ENCODE peak calls at places on chromosomes 5 and 9, in four cellular contexts. One of them, this sample, is unnamed.

GRCh38 chr5:148963679-148964078 is 99.2 kb downstream of the SH3TC2 start:
- DNase-seq in HCT116: no peak
- DNase-seq in GM23248: no peak
- DNase-seq in NCI-H1694 treated with DMSO at 0.1 percent for 48 hours: no peak
- DNase-seq in this sample: no peak

GRCh38 chr9:8802242-8802641 is 1002.7 kb upstream of the DMAC1 start:
- DNase-seq in HCT116: no peak
- DNase-seq in GM23248: no peak
- DNase-seq in NCI-H1694 treated with DMSO at 0.1 percent for 48 hours: no peak
- DNase-seq in this sample: no peak

GRCh38 chr9:92183449-92183848 is 68.2 kb upstream of the SPTLC1 start:
- DNase-seq in HCT116: no peak
- DNase-seq in GM23248: no peak
- DNase-seq in NCI-H1694 treated with DMSO at 0.1 percent for 48 hours: no peak
- DNase-seq in this sample: no peak

GRCh38 chr5:65808261-65808741 is 86.3 kb downstream of the NLN start:
- DNase-seq in HCT116: no peak
- DNase-seq in GM23248: peak
- DNase-seq in NCI-H1694 treated with DMSO at 0.1 percent for 48 hours: peak
- DNase-seq in this sample: no peak

GRCh38 chr5:73447234-73448071 is 1.1 kb downstream of the FOXD1 start:
- DNase-seq in HCT116: no peak
- DNase-seq in GM23248: peak
- DNase-seq in NCI-H1694 treated with DMSO at 0.1 percent for 48 hours: peak
- DNase-seq in this sample: peak

GRCh38 chr9:97527626-97528528 is 26.4 kb downstream of the TMOD1 start:
- DNase-seq in HCT116: no peak
- DNase-seq in GM23248: no peak
- DNase-seq in NCI-H1694 treated with DMSO at 0.1 percent for 48 hours: no peak
- DNase-seq in this sample: no peak

GRCh38 chr9:30349526-30350513 is 2034.6 kb upstream of the ACO1 start:
- DNase-seq in HCT116: no peak
- DNase-seq in GM23248: no peak
- DNase-seq in NCI-H1694 treated with DMSO at 0.1 percent for 48 hours: no peak
- DNase-seq in this sample: no peak

GRCh38 chr9:72256912-72257311 is 107.7 kb downstream of the GDA start:
- DNase-seq in HCT116: no peak
- DNase-seq in GM23248: no peak
- DNase-seq in NCI-H1694 treated with DMSO at 0.1 percent for 48 hours: no peak
- DNase-seq in this sample: no peak

GRCh38 chr9:27732494-27732893 is 159.2 kb upstream of the C9orf72 start:
- DNase-seq in HCT116: no peak
- DNase-seq in GM23248: no peak
- DNase-seq in NCI-H1694 treated with DMSO at 0.1 percent for 48 hours: no peak
- DNase-seq in this sample: no peak

GRCh38 chr5:181042036-181042435 is 2.0 kb downstream of the BTNL9 start:
- DNase-seq in HCT116: no peak
- DNase-seq in GM23248: no peak
- DNase-seq in NCI-H1694 treated with DMSO at 0.1 percent for 48 hours: no peak
- DNase-seq in this sample: no peak

GRCh38 chr9:86354882-86355399 is 731 bp upstream of the TUT7 start:
- DNase-seq in HCT116: no peak
- DNase-seq in GM23248: peak
- DNase-seq in NCI-H1694 treated with DMSO at 0.1 percent for 48 hours: no peak
- DNase-seq in this sample: no peak

GRCh38 chr9:16203735-16204573 is 651.1 kb downstream of the CCDC171 start:
- DNase-seq in HCT116: no peak
- DNase-seq in GM23248: no peak
- DNase-seq in NCI-H1694 treated with DMSO at 0.1 percent for 48 hours: no peak
- DNase-seq in this sample: no peak

GRCh38 chr5:53882637-53883036 is 322.2 kb downstream of the NDUFS4 start:
- DNase-seq in HCT116: no peak
- DNase-seq in GM23248: peak
- DNase-seq in NCI-H1694 treated with DMSO at 0.1 percent for 48 hours: no peak
- DNase-seq in this sample: no peak

GRCh38 chr5:144121577-144121976 is 48.9 kb downstream of the YIPF5 start:
- DNase-seq in HCT116: no peak
- DNase-seq in GM23248: peak
- DNase-seq in NCI-H1694 treated with DMSO at 0.1 percent for 48 hours: no peak
- DNase-seq in this sample: peak

This sample was measured in bronchial epithelial cell.